ENCODE peak calls at places on chromosomes 1 and 21, in four cellular contexts. O is GM12878, X is K562, N is HepG2. L is an unnamed sample.

GRCh38 chr1:229203030-229203751 is 67.7 kb upstream of the RAB4A start:
- DNase-seq in O (no peak), N (peak), X (peak), L (peak)

GRCh38 chr1:168628807-168629206 is 52.4 kb downstream of the XCL1 start:
- DNase-seq in O (no peak), X (no peak), N (no peak), L (no peak)

GRCh38 chr1:183180213-183180612 is 5.9 kb upstream of the LAMC2 start:
- DNase-seq in N (no peak), O (peak), X (no peak), L (no peak)

GRCh38 chr1:209895709-209896108 is 42.3 kb upstream of the SYT14 start:
- DNase-seq in N (no peak), O (no peak), X (no peak), L (peak)

GRCh38 chr21:46003575-46004007 is 22.0 kb downstream of the COL6A1 start:
- DNase-seq in X (no peak), O (no peak), N (no peak), L (no peak)

GRCh38 chr1:2274231-2274967 is 46.3 kb downstream of the SKI start:
- DNase-seq in O (no peak), N (no peak), X (no peak), L (no peak)

GRCh38 chr1:7186382-7187120 is 401.3 kb downstream of the CAMTA1 start:
- DNase-seq in X (no peak), O (no peak), N (no peak), L (no peak)

GRCh38 chr1:179002552-179003345 is 22.9 kb upstream of the FAM20B start:
- DNase-seq in N (peak), X (peak), O (no peak), L (peak)

GRCh38 chr1:194102607-194103006 is 916.2 kb upstream of the B3GALT2 start:
- DNase-seq in X (no peak), N (peak), O (no peak), L (no peak)

GRCh38 chr1:6603851-6604558 is 1.3 kb upstream of the KLHL21 start:
- DNase-seq in X (no peak), N (peak), O (no peak), L (no peak)

GRCh38 chr1:31869473-31869872 is 53.7 kb upstream of the SPOCD1 start:
- DNase-seq in X (no peak), O (no peak), N (no peak), L (no peak)

GRCh38 chr1:32780628-32781267 is 36.4 kb downstream of the YARS1 start:
- DNase-seq in N (no peak), O (no peak), X (no peak), L (peak)

GRCh38 chr1:173258484-173259264 is 51.5 kb upstream of the TNFSF4 start:
- DNase-seq in O (no peak), N (no peak), X (no peak), L (no peak)

GRCh38 chr1:32984090-32984828 is 19.6 kb upstream of the RNF19B start:
- DNase-seq in O (peak), N (no peak), X (no peak), L (no peak)

GRCh38 chr1:243269461-243269801 is 13.6 kb downstream of the SDCCAG8 start:
- DNase-seq in X (no peak), N (no peak), O (no peak), L (no peak)

GRCh38 chr1:181661569-181661968 is 178.3 kb downstream of the CACNA1E start:
- DNase-seq in X (no peak), N (peak), O (no peak), L (no peak)

GRCh38 chr1:33442141-33442540 is 11.2 kb upstream of the PHC2 start:
- DNase-seq in N (no peak), O (no peak), X (no peak), L (no peak)

GRCh38 chr1:175479521-175480342 is 263.7 kb downstream of the TNR start:
- DNase-seq in O (no peak), X (no peak), N (no peak), L (no peak)

GRCh38 chr1:172609528-172609927 is 49.4 kb upstream of the FASLG start:
- DNase-seq in X (peak), O (no peak), N (peak), L (no peak)

GRCh38 chr1:18556364-18556763 is 74.3 kb upstream of the PAX7 start:
- DNase-seq in O (no peak), X (no peak), N (peak), L (peak)

GRCh38 chr1:214303538-214303937 is 22.6 kb downstream of the SMYD2 start:
- DNase-seq in O (no peak), X (no peak), N (no peak), L (no peak)

GRCh38 chr1:151972533-151973270 is 21.0 kb downstream of the S100A10 start:
- DNase-seq in O (no peak), X (peak), N (no peak), L (peak)

GRCh38 chr1:24323281-24323680 is 4.1 kb downstream of the GRHL3 start:
- DNase-seq in X (no peak), O (no peak), N (no peak), L (no peak)

GRCh38 chr1:23421752-23422312 is 2.7 kb downstream of the TCEA3 start:
- DNase-seq in N (peak), O (no peak), X (peak), L (no peak)

GRCh38 chr1:10451286-10451685 is 1.5 kb downstream of the CORT start:
- DNase-seq in N (no peak), O (no peak), X (no peak), L (no peak)

GRCh38 chr1:58515794-58516401 is 30.6 kb downstream of the OMA1 start:
- DNase-seq in O (peak), X (peak), N (peak), L (peak)

GRCh38 chr1:98653186-98653585 is 8.3 kb upstream of the SNX7 start:
- DNase-seq in O (no peak), X (no peak), N (no peak), L (no peak)

GRCh38 chr21:26845066-26845749 is at the start of gene ADAMTS1:
- DNase-seq in X (no peak), N (peak), O (no peak), L (peak)

GRCh38 chr1:36161656-36162531 is 5.9 kb downstream of the MAP7D1 start:
- DNase-seq in N (no peak), X (no peak), O (no peak), L (no peak)

GRCh38 chr1:234955107-234955731 is 173.4 kb downstream of the TOMM20 start:
- DNase-seq in O (no peak), N (no peak), X (no peak), L (no peak)

GRCh38 chr1:112542206-112542973 is 33.6 kb downstream of the WNT2B start:
- DNase-seq in X (no peak), N (no peak), O (no peak), L (no peak)

GRCh38 chr1:53737648-53738204 is 1.2 kb downstream of the GLIS1 start:
- DNase-seq in X (no peak), O (no peak), N (no peak), L (no peak)

GRCh38 chr1:151145158-151146071 is 1.0 kb downstream of the SEMA6C start:
- DNase-seq in X (no peak), O (no peak), N (no peak), L (no peak)

GRCh38 chr1:236636017-236636416 is 31.7 kb upstream of the HEATR1 start:
- DNase-seq in O (no peak), X (no peak), N (no peak), L (no peak)

GRCh38 chr1:236639686-236640085 is 35.4 kb upstream of the HEATR1 start:
- DNase-seq in X (no peak), O (no peak), N (no peak), L (no peak)

GRCh38 chr1:236642763-236643162 is 38.4 kb upstream of the HEATR1 start:
- DNase-seq in N (no peak), O (no peak), X (no peak), L (no peak)

GRCh38 chr1:236638935-236639334 is 34.6 kb upstream of the HEATR1 start:
- DNase-seq in X (no peak), O (no peak), N (no peak), L (no peak)
- TF ChIP-seq FOXK2 in X (no peak), O (no peak), N (no peak), L (no peak)

GRCh38 chr1:227316941-227317540 is 1.3 kb downstream of the CDC42BPA start:
- DNase-seq in N (no peak), X (no peak), O (no peak), L (no peak)

GRCh38 chr1:227317541-227318002 is 720 bp downstream of the CDC42BPA start:
- DNase-seq in O (no peak), X (peak), N (peak), L (peak)

GRCh38 chr1:227318003-227318851 is at the start of gene CDC42BPA:
- DNase-seq in N (peak), X (peak), O (no peak), L (peak)

GRCh38 chr1:227315500-227316346 is 2.6 kb downstream of the CDC42BPA start:
- DNase-seq in N (peak), X (no peak), O (no peak), L (no peak)

DNA sequence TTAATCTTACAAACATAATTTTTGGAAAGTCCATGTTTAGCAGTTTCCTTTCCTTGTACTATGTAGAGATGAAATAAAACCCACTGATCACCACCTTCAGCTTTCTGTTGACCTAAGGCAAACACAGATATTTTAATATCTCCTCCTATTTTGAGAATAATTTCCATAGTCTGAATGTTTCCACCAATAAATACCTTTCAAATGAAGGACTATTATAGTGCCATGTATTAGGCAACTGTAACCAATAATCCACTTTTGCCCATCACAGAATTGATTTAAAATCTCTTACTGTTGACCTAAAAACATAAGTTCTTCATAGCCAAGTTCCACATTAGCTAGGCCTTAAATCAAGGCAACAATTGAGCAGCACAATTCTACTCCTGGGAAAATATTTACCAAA is 1.8 kb downstream of the CDC42BPA start:
- DNase-seq in N (no peak), O (no peak), X (no peak), L (no peak)
- TF ChIP-seq SP1 in N (no peak), O (no peak), X (no peak), L (no peak)

DNA sequence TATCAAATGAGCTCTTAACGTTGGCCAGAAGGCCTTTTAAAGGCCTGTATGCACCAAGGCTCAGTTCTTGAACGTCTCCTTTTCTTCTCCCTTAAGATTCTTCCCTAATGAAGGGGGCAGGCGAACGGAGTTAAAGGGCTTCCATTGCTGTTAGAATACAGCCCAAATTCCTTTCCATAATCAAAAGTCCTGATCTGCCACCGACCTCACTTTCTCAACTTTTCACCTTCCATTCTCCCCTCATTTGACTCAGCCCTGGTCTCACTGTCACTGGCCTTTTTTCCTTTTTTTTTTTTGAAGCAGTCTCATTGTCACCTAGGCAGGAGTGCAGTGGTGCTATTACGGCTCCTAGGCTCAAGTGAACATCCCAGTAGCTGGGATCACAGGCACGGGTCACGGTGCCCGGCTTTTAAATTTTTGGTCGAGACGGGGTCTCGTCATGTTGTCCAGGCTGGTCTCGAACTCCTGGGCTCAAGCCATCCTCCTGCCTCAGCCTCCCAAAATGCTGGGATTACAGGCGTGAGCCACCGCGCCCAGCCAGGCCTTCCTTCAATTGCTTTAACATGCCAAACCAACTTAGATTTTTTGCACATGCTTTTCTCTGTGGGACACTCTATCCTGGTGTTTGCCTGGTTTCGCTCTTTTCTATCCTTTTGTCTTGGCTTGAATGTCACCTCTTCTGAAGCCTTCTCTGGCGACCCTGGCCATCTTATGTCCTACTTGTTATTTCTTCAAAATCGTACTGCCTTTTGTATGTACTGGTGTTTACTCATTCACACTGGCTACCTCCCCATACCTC is 612 bp upstream of the CMPK1 start:
- DNase-seq in X (no peak), O (no peak), N (no peak), L (no peak)
- TF ChIP-seq FOXM1 in X (no peak), O (no peak), N (no peak), L (no peak)

GRCh38 chr1:225479341-225479740 is 51.5 kb upstream of the LBR start:
- DNase-seq in X (no peak), O (no peak), N (no peak), L (no peak)
- TF ChIP-seq FOXK2 in X (no peak), O (no peak), N (no peak), L (no peak)

GRCh38 chr1:170558731-170559130 is 26.8 kb downstream of the GORAB start:
- DNase-seq in O (no peak), X (no peak), N (no peak), L (no peak)

GRCh38 chr1:170560681-170561285 is 28.8 kb downstream of the GORAB start:
- DNase-seq in N (no peak), X (no peak), O (no peak), L (no peak)

GRCh38 chr1:170559166-170559565 is 27.2 kb downstream of the GORAB start:
- DNase-seq in O (no peak), N (no peak), X (no peak), L (no peak)

GRCh38 chr1:170567214-170567613 is 35.2 kb downstream of the GORAB start:
- DNase-seq in O (no peak), N (no peak), X (no peak), L (no peak)

DNA sequence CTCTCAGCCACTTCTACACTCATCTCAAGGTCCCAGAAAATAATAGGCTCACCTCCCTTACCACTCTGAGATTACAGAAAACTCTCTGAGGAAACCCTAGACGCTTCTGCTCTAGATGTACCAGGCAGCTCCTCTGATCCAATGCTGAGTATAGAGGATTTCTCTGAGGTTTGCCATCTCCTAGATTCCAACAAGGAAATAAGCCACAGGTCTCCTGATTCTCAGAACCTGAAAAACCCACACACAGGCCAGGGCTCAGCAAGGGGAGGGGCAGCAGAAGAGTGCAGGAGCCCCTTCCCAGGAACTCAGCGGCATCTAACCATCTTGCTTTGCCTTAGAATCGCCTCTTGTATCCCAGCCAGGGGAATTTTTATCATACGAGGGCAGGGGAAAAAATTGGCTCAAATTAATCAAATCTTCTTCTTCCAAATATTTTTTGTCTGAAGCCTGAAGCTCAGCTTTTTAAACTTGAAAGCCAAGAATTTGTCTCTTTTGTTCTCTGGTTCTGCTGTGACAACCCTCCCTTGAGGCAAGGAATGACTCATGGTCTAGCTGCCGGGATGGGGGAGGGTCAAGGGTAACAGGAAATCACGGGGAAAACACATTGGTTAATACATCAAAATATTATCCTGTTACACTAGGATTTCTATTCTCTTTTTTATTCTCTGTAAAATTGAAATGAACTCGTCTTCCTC is 30.8 kb downstream of the GORAB start:
- DNase-seq in O (peak), N (peak), X (peak), L (peak)
- TF ChIP-seq SP1 in O (no peak), N (no peak), X (no peak), L (no peak)

GRCh38 chr1:162145280-162145965 is 75.9 kb downstream of the NOS1AP start:
- DNase-seq in N (peak), X (no peak), O (no peak), L (peak)
- TF ChIP-seq FOXM1 in N (no peak), X (no peak), O (no peak), L (no peak)

DNA sequence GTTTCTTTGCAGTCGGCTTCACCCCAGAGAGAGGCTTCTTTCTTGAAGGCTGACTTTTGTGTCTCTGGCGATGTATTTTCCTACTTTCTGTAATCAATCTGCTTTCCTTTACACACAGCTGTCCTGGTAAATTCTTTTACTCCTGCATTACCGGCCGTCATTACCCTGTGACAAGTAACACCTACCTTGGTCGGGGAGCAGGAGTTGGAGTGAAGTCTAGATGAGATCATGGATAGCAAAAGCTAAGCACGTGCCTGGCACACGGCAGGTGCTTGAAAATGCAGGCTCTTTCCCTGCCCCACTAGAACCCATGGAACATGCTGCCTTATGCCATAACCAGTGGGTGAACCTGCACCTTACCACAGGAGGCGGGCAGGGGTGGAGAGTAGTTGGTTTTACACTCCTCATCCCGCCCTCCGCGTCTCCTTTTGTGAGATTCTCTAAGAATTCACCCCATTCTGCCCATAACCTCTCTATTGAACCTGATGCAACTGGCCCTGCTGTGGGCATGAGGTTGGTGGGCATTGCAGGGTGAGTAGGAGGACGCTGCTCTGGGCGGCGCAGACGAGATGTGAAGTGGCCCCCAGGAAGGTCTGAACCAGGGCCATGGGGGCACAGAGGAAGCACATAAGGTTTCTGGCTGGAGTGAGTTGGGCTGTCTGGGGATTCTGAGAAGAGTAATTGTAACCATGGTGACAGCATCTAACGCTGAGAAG is 8.7 kb downstream of the PADI1 start:
- DNase-seq in X (no peak), N (no peak), O (no peak), L (no peak)
- TF ChIP-seq FOXK2 in X (no peak), N (no peak), O (no peak), L (no peak)

DNA sequence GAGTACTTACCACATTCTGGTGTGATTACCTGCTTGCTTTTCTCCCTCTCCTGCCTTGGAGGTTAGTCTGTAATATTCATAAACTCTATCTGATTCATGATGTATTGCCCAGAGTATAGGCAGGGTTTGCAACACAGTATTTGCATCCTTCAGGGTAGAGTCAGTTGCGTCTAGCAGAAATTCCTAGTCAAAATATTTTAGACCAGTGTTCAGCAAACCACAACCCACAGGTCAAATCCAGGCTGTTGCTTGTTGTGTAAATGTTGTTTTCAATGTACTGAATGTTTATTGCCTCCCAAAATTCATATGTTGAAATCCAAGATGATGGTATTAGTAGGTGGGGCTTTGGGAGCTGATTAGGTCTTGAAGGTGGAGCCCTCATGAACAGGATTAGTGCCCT is 82.9 kb downstream of the NGF start:
- DNase-seq in N (no peak), X (no peak), O (no peak), L (no peak)
- TF ChIP-seq SP1 in N (no peak), X (no peak), O (no peak), L (no peak)

GRCh38 chr1:157155658-157156057 is 17.5 kb upstream of the ETV3 start:
- DNase-seq in O (no peak), N (peak), X (peak), L (no peak)
- TF ChIP-seq FOXM1 in O (no peak), N (no peak), X (no peak), L (no peak)

GRCh38 chr1:67376381-67376780 is 53.8 kb downstream of the SERBP1 start:
- DNase-seq in N (no peak), O (no peak), X (no peak), L (no peak)
- TF ChIP-seq FOXK2 in N (no peak), O (no peak), X (no peak), L (no peak)

L was measured in HEK293T.